ENCODE peak calls at places on chromosomes 5 and 9, in four cellular contexts. E, J, O and W are unnamed samples.

GRCh38 chr9:5872496-5872895 is 18.2 kb upstream of the MLANA start:
- DNase-seq in E (no peak), O (no peak), J (no peak), W (no peak)

GRCh38 chr5:179274321-179275315 is 70.6 kb downstream of the ADAMTS2 start:
- DNase-seq in E (no peak), O (no peak), J (no peak), W (no peak)

GRCh38 chr5:56155992-56156584 is 77.0 kb downstream of the ANKRD55 start:
- DNase-seq in J (peak; percentile 82), O (no peak), E (no peak), W (no peak)

GRCh38 chr5:179596421-179596820 is 27.1 kb downstream of the HNRNPH1 start:
- DNase-seq in E (no peak), O (no peak), J (no peak), W (no peak)

GRCh38 chr5:154220625-154221024 is 30.1 kb downstream of the GALNT10 start:
- DNase-seq in J (no peak), E (no peak), O (no peak), W (no peak)

GRCh38 chr9:117696141-117696540 is 8.1 kb upstream of the TLR4 start:
- DNase-seq in J (no peak), O (no peak), E (no peak), W (no peak)

GRCh38 chr5:76548525-76549229 is 74.5 kb downstream of the F2RL2 start:
- DNase-seq in O (no peak), E (no peak), J (no peak), W (peak; percentile 47)

GRCh38 chr9:12863624-12864023 is 88.8 kb downstream of the LURAP1L start:
- DNase-seq in J (no peak), E (no peak), O (no peak), W (no peak)

GRCh38 chr5:132677191-132677590 is 3.4 kb downstream of the IL4 start:
- DNase-seq in J (no peak), O (no peak), E (no peak), W (peak; percentile 73)

GRCh38 chr9:14907360-14907685 is 2.9 kb downstream of the FREM1 start:
- DNase-seq in O (no peak), E (no peak), J (no peak), W (no peak)

GRCh38 chr5:124025306-124025705 is 513.3 kb downstream of the CSNK1G3 start:
- DNase-seq in J (peak; percentile 40), E (no peak), O (no peak), W (no peak)

GRCh38 chr9:129878253-129878652 is 43.0 kb downstream of the USP20 start:
- DNase-seq in E (no peak), J (no peak), O (no peak), W (no peak)

GRCh38 chr9:14525840-14526239 is 167.4 kb downstream of the ZDHHC21 start:
- DNase-seq in E (no peak), J (no peak), O (no peak), W (no peak)

GRCh38 chr9:8254527-8254926 is 454.9 kb upstream of the DMAC1 start:
- DNase-seq in O (no peak), J (no peak), E (no peak), W (no peak)

GRCh38 chr5:141740885-141741284 is 58.9 kb upstream of the ARAP3 start:
- DNase-seq in J (no peak), E (no peak), O (no peak), W (no peak)

GRCh38 chr5:39072915-39073758 is 1.1 kb downstream of the RICTOR start:
- DNase-seq in E (peak; percentile 57), J (peak; percentile 66), O (peak; percentile 5), W (peak; percentile 47)

GRCh38 chr5:138385660-138386059 is 33.2 kb downstream of the KDM3B start:
- DNase-seq in J (no peak), O (no peak), E (no peak), W (no peak)

GRCh38 chr9:127122176-127123151 is at the start of gene ANGPTL2:
- DNase-seq in O (no peak), E (peak; percentile 37), J (peak; percentile 96), W (peak; percentile 73)

GRCh38 chr5:99063737-99064136 is 134.9 kb upstream of the CHD1 start:
- DNase-seq in O (no peak), E (no peak), J (no peak), W (no peak)

GRCh38 chr9:18189876-18190670 is 283.9 kb upstream of the ADAMTSL1 start:
- DNase-seq in O (no peak), J (no peak), E (no peak), W (no peak)

GRCh38 chr9:121260457-121261106 is 7.4 kb upstream of the GSN start:
- DNase-seq in E (no peak), J (no peak), O (no peak), W (no peak)

GRCh38 chr5:159826351-159827222 is 89.7 kb upstream of the ADRA1B start:
- DNase-seq in J (no peak), O (no peak), E (peak; percentile 22), W (peak; percentile 82)

GRCh38 chr9:135555203-135555602 is 6.4 kb upstream of the PAEP start:
- DNase-seq in O (no peak), J (no peak), E (no peak), W (no peak)